ENCODE peak calls at places on chromosomes 7 and 10, in eight cellular contexts. X is neuronal stem cell; G is AG08396; Q is GM10248; W is hepatocyte; K is choroid plexus epithelial cell; N is stimulated activated CD8-positive, alpha-beta memory T cell treated with anti-CD3 and anti-CD28 coated beads, Interleukin-7, amount 100 ng/mL, for 24 hours; R is hypothalamus. Y is an unnamed sample.
A peak's percentile ranks its signal among the peaks of the same experiment; 100 is the strongest.

GRCh38 chr7:1945558-1945957 is 275.5 kb downstream of the ELFN1 start:
- DNase-seq in N (no peak), R (no peak), K (no peak), W (no peak), X (no peak), G (no peak), Q (no peak), Y (no peak)

GRCh38 chr7:30918676-30919075 is 7.0 kb downstream of the AQP1 start:
- DNase-seq in X (no peak), Q (no peak), N (no peak), W (no peak), R (peak; percentile 29), G (no peak), K (no peak), Y (no peak)

GRCh38 chr10:855671-856070 is 75.8 kb downstream of the LARP4B start:
- DNase-seq in N (no peak), K (no peak), R (no peak), Q (no peak), X (no peak), G (no peak), W (no peak), Y (no peak)

GRCh38 chr7:51138121-51139085 is 178.2 kb downstream of the COBL start:
- DNase-seq in X (no peak), N (no peak), R (no peak), K (no peak), G (no peak), Q (no peak), W (no peak), Y (no peak)

GRCh38 chr10:59944339-59944935 is 38.1 kb upstream of the CCDC6 start:
- DNase-seq in G (no peak), X (no peak), K (no peak), R (no peak), W (no peak), N (no peak), Q (no peak), Y (no peak)

GRCh38 chr10:11378835-11379234 is 232.6 kb downstream of the USP6NL start:
- DNase-seq in X (no peak), K (no peak), G (no peak), Q (no peak), N (no peak), R (no peak), W (no peak), Y (no peak)

GRCh38 chr10:77287647-77288120 is 349.9 kb downstream of the KCNMA1 start:
- DNase-seq in G (no peak), X (no peak), N (no peak), K (no peak), Q (no peak), R (no peak), W (peak; percentile 67), Y (no peak)

GRCh38 chr7:88230646-88231045 is 10.8 kb upstream of the SRI start:
- DNase-seq in X (no peak), W (no peak), N (no peak), G (no peak), R (no peak), Q (no peak), K (no peak), Y (no peak)

GRCh38 chr10:96417432-96417831 is 58.6 kb upstream of the OPALIN start:
- DNase-seq in K (peak; percentile 25), Q (no peak), W (peak; percentile 52), X (no peak), G (no peak), N (no peak), R (no peak), Y (no peak)

GRCh38 chr7:102424787-102425218 is 8.6 kb upstream of the ORAI2 start:
- DNase-seq in N (no peak), K (no peak), R (peak; percentile 27), G (no peak), X (no peak), W (no peak), Q (peak; percentile 55), Y (no peak)

GRCh38 chr7:5452937-5453540 is 29.4 kb upstream of the TNRC18 start:
- DNase-seq in Q (no peak), N (no peak), W (no peak), X (peak; percentile 72), G (peak; percentile 65), K (peak; percentile 66), R (no peak), Y (no peak)

GRCh38 chr10:21764790-21765189 is 230.8 kb downstream of the MLLT10 start:
- DNase-seq in X (no peak), W (no peak), G (no peak), K (no peak), Q (no peak), N (no peak), R (no peak), Y (no peak)